ENCODE peak calls at places on chromosomes 11 and 22, in seven cellular contexts. H is HCT116; Z is adrenal gland; I is AG04449; J is heart right ventricle; C is CD8-positive, alpha-beta memory T cell; T is lung. U is an unnamed sample.

GRCh38 chr11:112453601-112454577 is 193.2 kb upstream of the PLET1 start:
- DNase-seq in Z (peak), I (no peak), T (peak), C (peak), H (peak), J (peak), U (peak)

GRCh38 chr22:20128902-20129746 is 2.5 kb upstream of the ZDHHC8 start:
- DNase-seq in I (no peak), Z (no peak), J (no peak), H (no peak), C (peak), T (no peak), U (peak)

GRCh38 chr11:1504581-1505290 is 18.2 kb upstream of the MOB2 start:
- DNase-seq in I (no peak), H (no peak), Z (no peak), C (no peak), J (no peak), T (no peak), U (no peak)

GRCh38 chr11:125271436-125272064 is 107.0 kb downstream of the PKNOX2 start:
- DNase-seq in J (no peak), Z (no peak), H (no peak), I (no peak), T (no peak), C (no peak), U (no peak)

GRCh38 chr22:20787223-20787622 is 13.3 kb downstream of the SERPIND1 start:
- DNase-seq in H (no peak), C (no peak), I (no peak), T (no peak), J (no peak), Z (no peak), U (no peak)

GRCh38 chr11:102448869-102449224 is 3.7 kb downstream of the TMEM123 start:
- DNase-seq in J (no peak), Z (no peak), H (no peak), C (no peak), I (no peak), T (no peak), U (peak)

GRCh38 chr11:11004069-11004468 is 146.2 kb upstream of the ZBED5 start:
- DNase-seq in T (no peak), J (no peak), Z (no peak), I (no peak), H (no peak), C (no peak), U (no peak)

GRCh38 chr11:65743928-65744698 is 23.5 kb upstream of the RNASEH2C start:
- DNase-seq in H (peak), T (no peak), I (no peak), C (no peak), J (peak), Z (no peak), U (no peak)

GRCh38 chr11:69922015-69922595 is 102.9 kb upstream of the FGF3 start:
- DNase-seq in H (no peak), Z (no peak), C (no peak), J (peak), T (no peak), I (no peak), U (no peak)

GRCh38 chr22:42805998-42806481 is 51.0 kb downstream of the ARFGAP3 start:
- DNase-seq in I (no peak), Z (no peak), J (no peak), H (no peak), T (peak), C (no peak), U (no peak)

GRCh38 chr11:102005306-102005705 is 41.9 kb upstream of the CFAP300 start:
- DNase-seq in J (no peak), I (no peak), T (no peak), Z (no peak), H (no peak), C (no peak), U (no peak)

GRCh38 chr22:37259540-37260029 is 15.5 kb upstream of the RAC2 start:
- DNase-seq in H (peak), C (no peak), I (no peak), Z (no peak), T (no peak), J (no peak), U (peak)

GRCh38 chr11:130420478-130421198 is 7.8 kb downstream of the ADAMTS8 start:
- DNase-seq in I (no peak), J (no peak), C (no peak), T (peak), Z (no peak), H (no peak), U (no peak)

GRCh38 chr22:48554893-48555552 is 1272.7 kb downstream of the BRD1 start:
- DNase-seq in C (no peak), T (no peak), H (no peak), I (no peak), Z (no peak), J (no peak), U (no peak)

GRCh38 chr11:132430352-132431091 is 1060.1 kb downstream of the NTM start:
- DNase-seq in T (no peak), Z (no peak), H (no peak), J (no peak), C (no peak), I (no peak), U (no peak)

GRCh38 chr11:70567680-70568503 is 169.6 kb downstream of the CTTN start:
- DNase-seq in T (no peak), Z (no peak), I (no peak), J (peak), H (no peak), C (no peak), U (no peak)

GRCh38 chr11:119684361-119685072 is 44.5 kb downstream of the NECTIN1 start:
- DNase-seq in T (no peak), J (no peak), H (no peak), Z (no peak), I (no peak), C (no peak), U (no peak)

GRCh38 chr11:46659908-46660307 is 40.5 kb downstream of the ARHGAP1 start:
- DNase-seq in J (no peak), T (no peak), Z (no peak), I (peak), H (no peak), C (no peak), U (peak)

GRCh38 chr22:45671051-45671782 is 417 bp upstream of the ATXN10 start:
- DNase-seq in T (no peak), Z (peak), H (no peak), J (peak), I (no peak), C (no peak), U (no peak)

GRCh38 chr11:119433369-119433749 is 10.4 kb upstream of the THY1 start:
- DNase-seq in C (no peak), I (no peak), Z (no peak), T (no peak), J (no peak), H (no peak), U (no peak)

GRCh38 chr11:3380706-3381570 is 2.0 kb upstream of the ZNF195 start:
- DNase-seq in J (no peak), H (no peak), C (no peak), T (no peak), I (no peak), Z (no peak), U (no peak)
- H3K4me3 ChIP-seq in J (no peak), H (no peak), C (no peak), T (no peak), I (peak), Z (no peak), U (no peak)

DNA sequence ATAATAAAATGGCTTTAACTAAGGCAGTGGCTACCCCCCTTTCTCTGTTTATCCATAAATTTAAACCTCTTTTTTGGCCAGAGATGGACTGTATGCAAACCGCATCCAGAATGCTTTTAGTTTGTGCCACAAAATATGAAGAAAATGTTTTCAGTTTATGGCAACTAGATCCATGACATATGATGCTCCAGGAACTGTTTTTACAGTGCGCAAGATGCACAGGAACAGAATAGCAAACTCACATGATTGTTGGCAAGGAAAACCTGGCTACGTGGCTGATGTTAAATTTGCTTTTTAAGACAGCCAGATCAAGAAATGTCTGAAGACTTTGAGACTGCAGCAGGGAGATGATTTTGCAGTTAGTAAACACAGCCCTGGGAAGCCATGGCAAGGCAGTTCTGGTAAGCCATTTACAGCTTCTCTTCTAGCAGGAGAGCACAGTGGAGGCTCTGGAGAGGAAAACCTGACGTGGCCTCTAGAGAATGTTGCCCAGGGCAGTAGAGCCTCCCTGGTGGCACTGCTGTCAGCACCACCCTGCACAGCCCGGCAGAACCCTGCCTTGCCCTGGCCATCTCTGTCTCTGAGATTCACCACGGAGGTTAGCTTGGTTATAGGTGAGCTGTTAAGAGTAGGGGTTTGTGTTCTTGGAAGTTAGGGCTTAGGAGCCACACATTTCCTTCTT is 69.8 kb upstream of the TNRC6B start:
- DNase-seq in I (no peak), H (no peak), C (no peak), Z (no peak), J (no peak), T (no peak), U (no peak)
- H3K4me3 ChIP-seq in I (no peak), H (no peak), C (peak), Z (no peak), J (no peak), T (no peak), U (peak)

GRCh38 chr22:27397036-27397947 is 404.3 kb downstream of the MN1 start:
- DNase-seq in H (no peak), C (no peak), T (no peak), I (no peak), J (no peak), Z (no peak), U (no peak)

GRCh38 chr22:27391092-27391770 is 410.3 kb downstream of the MN1 start:
- DNase-seq in Z (no peak), J (peak), I (no peak), T (no peak), H (no peak), C (no peak), U (no peak)

GRCh38 chr22:27394806-27395404 is 406.7 kb downstream of the MN1 start:
- DNase-seq in C (no peak), H (no peak), T (no peak), Z (no peak), I (no peak), J (no peak), U (no peak)

GRCh38 chr22:27397948-27398330 is 403.6 kb downstream of the MN1 start:
- DNase-seq in Z (no peak), H (no peak), J (peak), I (no peak), C (no peak), T (peak), U (no peak)

DNA sequence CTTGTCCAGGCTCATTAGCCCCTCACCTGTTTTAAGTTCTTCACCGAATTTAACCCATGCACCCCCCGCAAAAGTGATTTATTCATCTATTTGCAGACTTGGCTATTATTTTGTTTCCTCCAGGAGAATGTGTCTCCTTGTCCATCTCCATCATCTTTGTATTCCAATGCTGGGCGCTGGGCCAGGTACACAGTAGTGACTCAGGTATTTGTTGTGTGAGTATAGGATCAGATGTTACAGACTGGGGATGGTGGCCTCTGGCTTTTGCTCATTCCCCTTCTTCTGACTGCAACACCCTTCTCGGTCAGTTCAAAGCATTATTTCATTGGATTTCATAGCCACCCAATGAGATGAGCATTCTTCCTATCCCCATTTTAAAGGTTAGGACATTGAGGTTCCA is 408.2 kb downstream of the MN1 start:
- DNase-seq in C (no peak), J (no peak), T (no peak), I (no peak), H (no peak), Z (no peak), U (no peak)
- H3K4me3 ChIP-seq in C (no peak), J (no peak), T (no peak), I (no peak), H (no peak), Z (no peak), U (no peak)

GRCh38 chr11:44631831-44632230 is 66.4 kb downstream of the CD82 start:
- DNase-seq in T (peak), C (no peak), Z (peak), H (no peak), I (no peak), J (no peak), U (no peak)

GRCh38 chr11:44632466-44633123 is 67.1 kb downstream of the CD82 start:
- DNase-seq in I (no peak), H (peak), J (peak), T (peak), C (no peak), Z (peak), U (no peak)

GRCh38 chr11:44637477-44637876 is 72.0 kb downstream of the CD82 start:
- DNase-seq in T (no peak), C (no peak), J (no peak), H (no peak), Z (no peak), I (no peak), U (no peak)

GRCh38 chr11:44633641-44634040 is 68.2 kb downstream of the CD82 start:
- DNase-seq in T (peak), H (no peak), Z (peak), J (no peak), C (no peak), I (no peak), U (no peak)

GRCh38 chr11:44634401-44635281 is 69.2 kb downstream of the CD82 start:
- DNase-seq in Z (peak), H (peak), C (no peak), I (no peak), T (peak), J (peak), U (no peak)
- H3K4me3 ChIP-seq in Z (no peak), H (no peak), C (no peak), I (no peak), T (no peak), J (no peak), U (no peak)

DNA sequence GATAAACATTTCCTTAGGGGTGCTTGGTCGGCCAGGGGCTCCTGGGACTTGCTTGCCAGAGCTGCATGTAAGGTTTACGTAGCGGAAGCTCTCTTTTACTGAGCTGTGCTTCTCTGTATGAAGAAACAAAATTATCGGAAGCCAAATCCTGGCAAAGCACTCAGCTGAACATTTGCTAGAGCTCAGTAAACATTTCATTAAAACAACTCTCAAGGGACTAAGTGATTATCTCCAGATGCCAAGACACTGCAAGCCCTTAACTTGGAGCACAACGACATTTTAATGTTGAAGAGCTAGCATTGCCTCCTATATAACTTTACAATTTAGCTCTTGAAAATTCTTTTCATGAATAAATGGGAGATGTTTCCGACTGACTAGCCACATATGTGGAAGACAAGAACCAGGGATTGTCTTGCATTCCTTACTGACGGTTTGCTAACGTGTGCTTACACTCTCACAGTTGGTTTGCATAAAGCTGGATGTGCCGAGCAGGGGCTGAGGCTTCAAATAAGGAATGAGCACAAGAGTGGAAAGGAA is 43.3 kb downstream of the SCUBE2 start:
- DNase-seq in C (no peak), H (no peak), I (peak), T (no peak), Z (no peak), J (no peak), U (no peak)
- H3K4me3 ChIP-seq in C (no peak), H (no peak), I (no peak), T (no peak), Z (no peak), J (no peak), U (no peak)

DNA sequence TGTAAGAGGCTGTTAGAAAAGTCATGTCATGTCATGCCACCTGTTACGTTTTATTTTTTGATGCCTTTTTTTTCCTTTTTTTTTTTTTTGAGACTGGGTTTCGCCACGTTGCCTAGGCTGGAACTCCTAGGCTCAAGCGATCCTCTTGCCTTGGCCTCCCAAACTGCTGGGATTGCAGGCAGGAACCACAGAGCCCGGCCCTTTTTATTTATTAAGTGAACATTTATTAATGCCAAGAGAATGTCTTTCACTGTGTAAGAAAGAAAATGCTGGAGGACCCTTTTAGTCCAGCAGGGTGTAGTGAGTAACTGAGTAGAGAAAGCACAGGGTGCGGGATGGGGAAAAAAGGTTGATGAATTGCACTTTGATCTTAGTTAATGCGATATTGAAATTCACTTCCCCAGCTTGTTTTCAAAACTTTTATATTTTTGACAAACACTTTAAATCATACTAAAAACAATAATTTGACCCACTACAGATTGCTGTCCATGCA is 2.3 kb upstream of the XBP1 start:
- DNase-seq in I (no peak), C (no peak), J (no peak), Z (no peak), T (no peak), H (no peak), U (no peak)
- H3K4me3 ChIP-seq in I (no peak), C (peak), J (no peak), Z (no peak), T (no peak), H (no peak), U (peak)

U was measured in Jurkat, Clone E6-1.